ENCODE peak calls at places on chromosomes 11 and 22, in eight cellular contexts. Z, Q, R, S, X, K, D and F are unnamed samples.

GRCh38 chr22:45308624-45309421 is 911 bp upstream of the FAM118A start:
- DNase-seq in Z (no peak), Q (no peak), R (no peak), S (no peak), X (no peak), K (peak), D (no peak), F (no peak)

GRCh38 chr22:49791682-49792081 is 36.0 kb downstream of the BRD1 start:
- DNase-seq in Z (no peak), Q (no peak), R (peak), S (no peak), X (no peak), K (no peak), D (no peak), F (no peak)

GRCh38 chr22:29203456-29203855 is 2.2 kb upstream of the EMID1 start:
- DNase-seq in Z (no peak), Q (no peak), R (no peak), S (no peak), X (no peak), K (no peak), D (no peak), F (peak)

GRCh38 chr11:73168925-73169579 is 26.9 kb upstream of the FCHSD2 start:
- DNase-seq in Z (no peak), Q (no peak), R (no peak), S (no peak), X (no peak), K (no peak), D (no peak), F (no peak)

GRCh38 chr11:75786101-75786736 is 17.6 kb downstream of the DGAT2 start:
- DNase-seq in Z (peak), Q (no peak), R (no peak), S (no peak), X (no peak), K (no peak), D (no peak), F (no peak)

GRCh38 chr11:3159296-3160190 is 5.6 kb downstream of the OSBPL5 start:
- DNase-seq in Z (no peak), Q (no peak), R (no peak), S (no peak), X (no peak), K (peak), D (no peak), F (peak)

GRCh38 chr11:35861191-35861590 is 82.7 kb upstream of the LDLRAD3 start:
- DNase-seq in Z (no peak), Q (no peak), R (no peak), S (no peak), X (no peak), K (no peak), D (no peak), F (no peak)

GRCh38 chr11:13008625-13009475 is at the start of gene RASSF10:
- DNase-seq in Z (peak), Q (peak), R (no peak), S (peak), X (peak), K (peak), D (no peak), F (no peak)

GRCh38 chr22:41286639-41287091 is 678 bp upstream of the RANGAP1 start:
- DNase-seq in Z (no peak), Q (no peak), R (no peak), S (no peak), X (peak), K (no peak), D (no peak), F (peak)

GRCh38 chr11:130813196-130813595 is 103.1 kb downstream of the SNX19 start:
- DNase-seq in Z (no peak), Q (no peak), R (no peak), S (no peak), X (no peak), K (no peak), D (no peak), F (no peak)

GRCh38 chr22:25053153-25053805 is 100.8 kb downstream of the KIAA1671 start:
- DNase-seq in Z (no peak), Q (no peak), R (peak), S (no peak), X (no peak), K (no peak), D (no peak), F (no peak)

GRCh38 chr11:67645521-67646457 is 4.7 kb downstream of the ACY3 start:
- DNase-seq in Z (no peak), Q (no peak), R (no peak), S (no peak), X (no peak), K (no peak), D (no peak), F (peak)
- TF ChIP-seq CTCF in Z (no peak), Q (no peak), R (no peak), S (no peak), X (no peak), K (no peak), D (no peak), F (no peak)

DNA sequence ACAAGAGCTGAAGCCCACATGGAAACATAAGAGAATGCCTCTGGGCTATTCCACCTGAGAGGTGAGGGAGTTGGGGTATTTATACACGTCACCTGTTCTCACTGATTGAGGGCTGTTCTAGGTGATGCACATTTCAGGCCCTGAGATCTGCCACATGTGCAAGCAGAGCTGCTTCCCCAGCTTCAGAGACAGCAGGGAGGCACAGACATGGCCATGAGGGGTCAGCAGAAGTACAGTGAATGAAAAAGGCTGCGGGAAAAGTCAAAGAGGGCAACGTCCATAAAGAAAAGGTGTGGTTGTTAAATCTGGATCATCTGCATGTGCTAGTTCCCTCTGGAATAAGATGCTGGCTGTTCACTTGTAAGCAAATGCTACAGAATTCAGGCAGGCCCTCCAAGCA is 75.4 kb downstream of the GAB4 start:
- DNase-seq in Z (no peak), Q (no peak), R (no peak), S (no peak), X (no peak), K (no peak), D (no peak), F (no peak)
- TF ChIP-seq CTCF in Z (no peak), Q (no peak), R (no peak), S (no peak), X (no peak), K (no peak), D (peak), F (no peak)

GRCh38 chr22:22870577-22871398 is 16.8 kb upstream of the IGLL5 start:
- DNase-seq in Z (no peak), Q (no peak), R (peak), S (no peak), X (no peak), K (no peak), D (no peak), F (no peak)
- TF ChIP-seq CTCF in Z (peak), Q (no peak), R (no peak), S (peak), X (peak), K (no peak), D (peak), F (peak)

GRCh38 chr11:24509114-24509513 is 12.3 kb downstream of the LUZP2 start:
- DNase-seq in Z (no peak), Q (peak), R (peak), S (no peak), X (no peak), K (no peak), D (no peak), F (no peak)
- TF ChIP-seq CTCF in Z (no peak), Q (no peak), R (peak), S (no peak), X (no peak), K (no peak), D (peak), F (no peak)

DNA sequence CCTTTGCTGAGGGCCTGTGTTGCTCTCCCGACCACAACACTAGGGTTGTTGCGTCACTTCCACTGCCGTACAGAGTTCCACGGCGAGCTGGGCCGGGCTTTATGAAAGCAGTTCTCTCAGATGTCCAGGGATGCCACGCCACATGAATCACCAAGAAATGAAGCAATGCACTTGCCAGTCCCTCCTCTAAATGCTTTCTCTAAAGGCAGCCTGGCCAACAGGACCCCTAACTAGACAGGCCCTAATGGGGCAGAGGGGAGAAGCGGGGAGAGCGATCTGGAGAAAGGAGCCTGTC is 188.7 kb downstream of the CTTN start:
- DNase-seq in Z (no peak), Q (no peak), R (no peak), S (no peak), X (no peak), K (no peak), D (no peak), F (peak)
- TF ChIP-seq CTCF in Z (no peak), Q (no peak), R (no peak), S (no peak), X (no peak), K (no peak), D (no peak), F (no peak)

DNA sequence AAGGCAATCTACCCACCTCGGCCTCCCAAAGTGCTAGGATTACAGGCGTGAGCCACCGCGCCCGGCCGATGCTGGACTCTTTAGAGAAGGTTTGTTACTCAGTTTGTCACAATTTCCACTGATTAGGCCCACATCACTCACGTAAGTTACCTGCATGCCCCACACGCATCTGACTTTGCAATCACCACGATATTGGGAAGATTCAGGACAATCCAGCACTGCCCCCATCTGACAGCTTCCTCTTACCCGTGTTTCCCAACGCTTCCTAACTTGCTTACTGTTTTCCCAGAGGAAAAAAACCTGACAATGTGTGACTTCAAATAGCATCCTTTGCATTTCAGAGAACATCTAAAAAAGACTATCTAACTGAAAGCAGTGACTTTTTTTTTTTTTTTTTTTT is 21.8 kb upstream of the EIF3M start:
- DNase-seq in Z (no peak), Q (no peak), R (peak), S (no peak), X (no peak), K (no peak), D (no peak), F (no peak)
- TF ChIP-seq CTCF in Z (no peak), Q (no peak), R (peak), S (no peak), X (no peak), K (no peak), D (no peak), F (no peak)

GRCh38 chr11:48305923-48306322 is at the start of gene OR4S1:
- DNase-seq in Z (no peak), Q (no peak), R (no peak), S (no peak), X (no peak), K (no peak), D (no peak), F (no peak)

DNA sequence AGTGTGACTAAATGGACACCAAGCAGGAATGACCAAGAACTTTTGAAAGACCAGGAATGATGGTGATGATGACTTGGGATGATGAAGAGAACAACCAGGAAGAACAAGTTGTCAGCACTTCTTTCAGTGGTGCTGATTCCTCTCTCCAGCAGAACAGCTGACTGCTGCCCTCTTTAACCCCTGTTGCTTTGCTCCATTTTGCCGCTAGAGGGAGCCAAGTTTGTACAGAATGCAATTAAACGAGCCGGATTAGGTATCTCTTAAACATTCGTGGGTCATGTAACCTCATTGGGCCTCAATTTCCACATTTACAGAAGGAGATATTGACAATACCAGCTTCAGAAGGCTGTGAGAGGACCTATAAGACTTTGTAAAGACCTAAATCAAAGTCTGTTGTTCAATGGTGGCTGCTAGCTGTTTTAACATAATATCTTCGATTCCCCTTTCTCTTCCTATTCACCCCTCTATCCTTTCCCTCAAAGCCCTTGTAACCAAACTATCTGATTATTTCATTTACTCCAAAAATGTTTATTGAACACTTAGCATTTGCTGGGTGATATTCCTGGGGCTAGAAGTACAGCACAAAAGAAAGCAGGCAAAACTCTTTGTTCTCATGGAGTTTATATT is 1.9 kb downstream of the OR4S1 start:
- DNase-seq in Z (peak), Q (peak), R (peak), S (peak), X (peak), K (no peak), D (no peak), F (no peak)
- TF ChIP-seq CTCF in Z (peak), Q (peak), R (peak), S (peak), X (peak), K (peak), D (peak), F (peak)

GRCh38 chr11:71472357-71472885 is 19.4 kb downstream of the NADSYN1 start:
- DNase-seq in Z (no peak), Q (no peak), R (no peak), S (no peak), X (no peak), K (no peak), D (no peak), F (peak)
- TF ChIP-seq CTCF in Z (no peak), Q (no peak), R (no peak), S (no peak), X (no peak), K (no peak), D (no peak), F (no peak)

GRCh38 chr11:67371549-67372231 is 1.7 kb downstream of the CLCF1 start:
- DNase-seq in Z (no peak), Q (peak), R (peak), S (no peak), X (peak), K (peak), D (no peak), F (peak)

GRCh38 chr11:67374571-67375276 is 1.3 kb upstream of the CLCF1 start:
- DNase-seq in Z (no peak), Q (no peak), R (peak), S (no peak), X (no peak), K (peak), D (no peak), F (no peak)

GRCh38 chr11:67373916-67374570 is 645 bp upstream of the CLCF1 start:
- DNase-seq in Z (peak), Q (peak), R (peak), S (peak), X (peak), K (peak), D (peak), F (peak)

GRCh38 chr11:67372232-67372992 is 986 bp downstream of the CLCF1 start:
- DNase-seq in Z (peak), Q (no peak), R (no peak), S (no peak), X (no peak), K (peak), D (no peak), F (no peak)

GRCh38 chr11:67372993-67373915 is at the start of gene CLCF1:
- DNase-seq in Z (peak), Q (peak), R (peak), S (peak), X (peak), K (peak), D (no peak), F (peak)
- TF ChIP-seq CTCF in Z (no peak), Q (no peak), R (no peak), S (no peak), X (no peak), K (no peak), D (no peak), F (no peak)